ENCODE peak calls at places on chromosomes 2 and 18, in eight cellular contexts. M is astrocyte, T is fibroblast of lung, Z is Peyer's patch, F is cardiac muscle cell, S is right lobe of liver, G is GM12878, Y is stomach. N is an unnamed sample. For H3K4me1, the result is how much of the 10 kb centered on the place peaks cover.

GRCh38 chr18:40283560-40283959 is 1671.5 kb upstream of the PIK3C3 start:
- DNase-seq in M (no peak), T (peak), Z (no peak), F (no peak), S (no peak), G (no peak), Y (no peak), N (no peak)

GRCh38 chr18:75507636-75508035 is 80.1 kb upstream of the SMIM21 start:
- DNase-seq in M (no peak), T (peak), Z (no peak), F (no peak), S (no peak), G (no peak), Y (no peak), N (no peak)

GRCh38 chr2:37389984-37390765 is 45.7 kb downstream of the QPCT start:
- DNase-seq in M (peak), T (peak), Z (peak), F (no peak), S (no peak), G (peak), Y (no peak), N (no peak)

GRCh38 chr18:23529597-23529996 is 26.3 kb downstream of the RMC1 start:
- DNase-seq in M (peak), T (peak), Z (no peak), F (no peak), S (no peak), G (no peak), Y (no peak), N (no peak)

GRCh38 chr2:55231546-55232083 is 478 bp downstream of the CLHC1 start:
- DNase-seq in M (peak), T (peak), Z (no peak), F (no peak), S (no peak), G (no peak), Y (no peak), N (no peak)

GRCh38 chr2:240162032-240162431 is 21.6 kb upstream of the OTOS start:
- DNase-seq in M (no peak), T (no peak), Z (no peak), F (no peak), S (no peak), G (no peak), Y (no peak), N (no peak)

GRCh38 chr2:195505701-195506100 is 151.3 kb upstream of the SLC39A10 start:
- DNase-seq in M (no peak), T (no peak), Z (no peak), F (no peak), S (no peak), G (peak), Y (no peak), N (no peak)

GRCh38 chr2:185738679-185739472 is at the start of gene FSIP2:
- DNase-seq in M (peak), T (peak), Z (no peak), F (peak), S (peak), G (no peak), Y (peak), N (peak)

GRCh38 chr18:48022531-48023330 is 92.3 kb upstream of the SMAD2 start:
- DNase-seq in M (peak), T (peak), Z (no peak), F (peak), S (peak), G (peak), Y (no peak), N (peak)

GRCh38 chr2:170218931-170219330 is 41.0 kb downstream of the MYO3B start:
- DNase-seq in M (no peak), T (no peak), Z (no peak), F (no peak), S (no peak), G (no peak), Y (no peak), N (no peak)

GRCh38 chr18:52160652-52161051 is 179.3 kb upstream of the DCC start:
- DNase-seq in M (peak), T (no peak), Z (no peak), F (peak), S (no peak), G (no peak), Y (no peak), N (no peak)

GRCh38 chr2:25822190-25823117 is 55.8 kb downstream of the ASXL2 start:
- DNase-seq in M (peak), T (no peak), Z (peak), F (no peak), S (peak), G (no peak), Y (peak), N (peak)

GRCh38 chr2:234483568-234484251 is 13.2 kb downstream of the ARL4C start:
- DNase-seq in M (no peak), T (peak), Z (peak), F (no peak), S (no peak), G (peak), Y (no peak), N (no peak)

GRCh38 chr18:32958746-32959145 is 185.9 kb upstream of the KLHL14 start:
- DNase-seq in M (no peak), T (no peak), Z (no peak), F (no peak), S (no peak), G (no peak), Y (no peak), N (no peak)

DNA sequence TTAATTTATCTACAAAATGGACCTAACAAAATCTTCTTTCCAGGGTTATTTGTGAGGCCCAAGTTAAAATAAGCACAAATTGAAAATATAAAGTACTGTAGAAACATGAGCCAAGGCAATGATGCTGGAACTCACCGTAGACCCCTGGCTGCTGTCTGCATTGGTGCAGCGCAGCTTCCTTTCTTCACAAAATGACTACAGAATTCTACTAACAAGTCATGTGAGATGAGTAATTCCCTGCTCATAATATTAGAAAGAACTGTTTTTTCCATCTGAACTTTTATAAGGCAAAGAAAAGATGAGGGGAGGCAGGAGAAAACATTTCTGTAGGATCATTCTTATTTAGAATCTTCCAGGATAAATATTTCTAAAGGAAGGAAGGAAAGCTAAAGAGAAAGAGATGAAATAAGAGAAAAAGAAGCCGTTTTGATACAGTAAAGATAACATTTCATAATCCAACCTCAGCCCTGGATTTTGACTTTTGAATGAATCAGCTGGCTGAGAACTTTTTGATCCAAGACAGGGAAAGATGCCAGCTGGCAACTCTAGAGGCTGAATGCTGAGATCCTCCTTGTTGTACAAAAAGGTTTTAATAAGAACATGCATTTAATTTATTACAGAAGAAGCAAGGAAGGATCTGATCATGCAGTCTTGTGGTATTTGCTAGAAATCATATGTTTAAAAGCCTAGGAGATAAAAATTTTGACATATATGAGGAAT is 183.9 kb upstream of the KLHL14 start:
- DNase-seq in M (peak), T (peak), Z (no peak), F (peak), S (no peak), G (no peak), Y (no peak), N (no peak)
- TF ChIP-seq CTCF in M (peak), T (no peak), Z (no peak), F (peak), S (no peak), G (no peak), Y (no peak), N (no peak)

DNA sequence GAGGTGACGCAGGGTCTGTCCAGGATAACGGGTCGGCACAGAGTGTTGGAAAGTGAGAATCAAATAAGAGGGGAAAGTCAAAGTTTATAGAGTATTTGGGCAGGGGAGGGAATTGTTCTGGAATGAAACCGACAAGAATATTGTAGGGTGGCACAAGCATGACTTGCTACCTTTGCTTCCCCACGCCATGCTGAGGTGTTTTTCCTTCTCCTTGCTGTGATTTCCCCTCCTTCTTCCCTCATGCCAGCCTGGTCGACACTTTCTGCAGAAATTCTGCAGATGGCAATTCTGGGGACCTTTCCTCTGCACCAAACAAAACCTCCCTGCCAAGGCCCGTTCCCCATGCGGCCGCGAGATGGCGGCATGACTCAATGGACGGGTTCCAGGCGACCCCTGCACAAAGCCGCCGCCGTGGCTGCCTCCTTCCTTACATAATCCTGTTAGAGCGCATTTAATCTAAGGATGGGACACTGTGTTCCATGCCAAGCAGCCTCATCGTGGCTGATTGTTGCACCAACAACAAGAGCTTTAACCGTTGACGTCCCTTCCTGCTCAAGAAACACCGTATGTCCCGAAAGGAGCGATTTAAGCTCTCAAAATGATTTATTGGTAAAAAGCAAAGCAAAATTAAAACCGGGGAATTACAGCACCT is at the start of gene MRO:
- DNase-seq in M (peak), T (peak), Z (peak), F (peak), S (peak), G (no peak), Y (peak), N (peak)
- H3K4me3 ChIP-seq in M (peak), T (peak), Z (peak), F (peak), S (peak), G (peak), Y (peak), N (no peak)

GRCh38 chr2:38658613-38659012 is 7.3 kb upstream of the GALM start:
- DNase-seq in M (no peak), T (no peak), Z (no peak), F (no peak), S (no peak), G (no peak), Y (no peak), N (no peak)

GRCh38 chr2:38665854-38666577 is at the start of gene GALM:
- DNase-seq in M (peak), T (peak), Z (peak), F (peak), S (peak), G (no peak), Y (peak), N (peak)

GRCh38 chr2:38656866-38657265 is 9.0 kb upstream of the GALM start:
- DNase-seq in M (no peak), T (no peak), Z (no peak), F (no peak), S (no peak), G (no peak), Y (no peak), N (no peak)

GRCh38 chr2:38660282-38660681 is 5.6 kb upstream of the GALM start:
- DNase-seq in M (no peak), T (no peak), Z (no peak), F (no peak), S (no peak), G (no peak), Y (no peak), N (no peak)

GRCh38 chr2:38661306-38661705 is 4.6 kb upstream of the GALM start:
- DNase-seq in M (no peak), T (peak), Z (no peak), F (no peak), S (no peak), G (no peak), Y (no peak), N (no peak)
- H3K4me1 ChIP-seq in M (under half), T (under half), Z (under half), F (under half), S (under half), G (under half), Y (under half), N (under half)

GRCh38 chr2:96760986-96761832 is 507 bp downstream of the CNNM4 start:
- DNase-seq in M (no peak), T (peak), Z (no peak), F (no peak), S (peak), G (no peak), Y (peak), N (peak)
- TF ChIP-seq CTCF in M (no peak), T (peak), Z (peak), F (peak), S (peak), G (peak), Y (no peak), N (peak)

DNA sequence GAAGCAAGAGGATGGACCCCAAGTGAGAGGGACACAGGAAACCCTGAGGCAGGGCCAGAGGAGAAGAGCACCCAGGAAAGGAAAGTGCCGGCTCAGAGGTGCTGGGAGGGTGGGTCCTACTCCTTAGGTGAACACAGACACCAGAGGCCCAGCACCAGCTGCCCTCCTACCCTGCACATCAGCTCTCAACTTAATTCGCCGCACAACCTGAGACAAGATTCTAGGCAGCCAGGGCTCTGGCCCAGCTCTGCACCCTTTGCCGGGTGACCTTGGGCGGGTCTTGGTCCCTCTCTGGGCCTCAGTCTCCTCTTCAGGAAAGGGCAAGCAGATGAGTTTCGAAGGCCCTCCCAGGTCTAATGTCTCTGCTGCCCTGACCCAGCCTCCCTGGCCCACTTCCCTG is 28.1 kb downstream of the ZFP36L2 start:
- DNase-seq in M (no peak), T (no peak), Z (no peak), F (no peak), S (no peak), G (no peak), Y (no peak), N (no peak)
- H3K4me3 ChIP-seq in M (no peak), T (no peak), Z (no peak), F (no peak), S (no peak), G (no peak), Y (no peak), N (no peak)

GRCh38 chr2:47237375-47238357 is 82.6 kb upstream of the STPG4 start:
- DNase-seq in M (peak), T (peak), Z (no peak), F (no peak), S (no peak), G (no peak), Y (no peak), N (no peak)

GRCh38 chr2:47235127-47235526 is 80.0 kb upstream of the STPG4 start:
- DNase-seq in M (no peak), T (no peak), Z (no peak), F (no peak), S (no peak), G (no peak), Y (no peak), N (no peak)

GRCh38 chr2:47236503-47237215 is 81.6 kb upstream of the STPG4 start:
- DNase-seq in M (no peak), T (no peak), Z (no peak), F (no peak), S (no peak), G (no peak), Y (no peak), N (no peak)

GRCh38 chr2:47241715-47242114 is 86.6 kb upstream of the STPG4 start:
- DNase-seq in M (no peak), T (no peak), Z (no peak), F (no peak), S (no peak), G (no peak), Y (no peak), N (no peak)

DNA sequence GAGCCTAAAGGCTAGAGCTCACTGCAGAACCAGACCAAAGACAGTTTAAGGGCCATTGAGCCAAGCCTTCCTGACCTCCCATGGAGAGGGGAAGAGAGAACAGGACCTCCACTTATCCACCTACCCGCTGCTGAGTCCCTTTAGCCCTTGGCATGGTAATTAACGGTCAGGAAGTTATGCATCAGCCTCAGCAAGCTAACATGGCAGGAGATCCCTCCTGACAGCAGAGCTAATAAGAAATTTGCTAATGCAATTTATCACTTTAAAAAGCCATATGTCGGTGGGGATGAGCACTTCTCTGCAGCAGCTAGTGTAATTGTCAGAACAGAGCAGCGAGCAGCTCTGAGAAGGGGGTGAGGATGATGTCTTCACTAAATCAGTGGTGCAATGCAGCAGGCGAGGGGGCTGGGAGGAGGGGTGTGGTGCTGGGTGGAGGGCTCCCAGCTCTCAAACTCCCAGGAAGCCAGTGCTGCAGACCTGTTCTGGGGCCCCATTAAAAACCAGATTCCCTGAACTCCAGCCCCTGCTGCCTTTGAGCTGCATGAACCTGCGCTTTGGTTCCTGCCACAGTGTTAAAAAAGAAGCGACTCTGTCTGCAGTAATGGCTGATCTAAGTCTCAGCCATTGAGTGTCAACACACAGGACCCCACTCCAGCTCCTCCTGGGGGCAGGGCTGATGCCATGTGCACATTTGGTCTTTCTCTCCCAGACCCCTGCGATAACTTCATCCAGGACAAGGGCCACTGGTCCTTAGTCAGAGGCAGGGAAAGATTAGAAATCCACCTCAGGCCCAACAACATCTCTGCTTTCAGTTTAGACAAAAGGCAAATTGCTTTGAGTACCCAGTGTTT is 84.2 kb upstream of the STPG4 start:
- DNase-seq in M (no peak), T (no peak), Z (no peak), F (no peak), S (no peak), G (no peak), Y (no peak), N (no peak)
- H3K4me1 ChIP-seq in M (under half), T (under half), Z (under half), F (under half), S (under half), G (under half), Y (under half), N (under half)

DNA sequence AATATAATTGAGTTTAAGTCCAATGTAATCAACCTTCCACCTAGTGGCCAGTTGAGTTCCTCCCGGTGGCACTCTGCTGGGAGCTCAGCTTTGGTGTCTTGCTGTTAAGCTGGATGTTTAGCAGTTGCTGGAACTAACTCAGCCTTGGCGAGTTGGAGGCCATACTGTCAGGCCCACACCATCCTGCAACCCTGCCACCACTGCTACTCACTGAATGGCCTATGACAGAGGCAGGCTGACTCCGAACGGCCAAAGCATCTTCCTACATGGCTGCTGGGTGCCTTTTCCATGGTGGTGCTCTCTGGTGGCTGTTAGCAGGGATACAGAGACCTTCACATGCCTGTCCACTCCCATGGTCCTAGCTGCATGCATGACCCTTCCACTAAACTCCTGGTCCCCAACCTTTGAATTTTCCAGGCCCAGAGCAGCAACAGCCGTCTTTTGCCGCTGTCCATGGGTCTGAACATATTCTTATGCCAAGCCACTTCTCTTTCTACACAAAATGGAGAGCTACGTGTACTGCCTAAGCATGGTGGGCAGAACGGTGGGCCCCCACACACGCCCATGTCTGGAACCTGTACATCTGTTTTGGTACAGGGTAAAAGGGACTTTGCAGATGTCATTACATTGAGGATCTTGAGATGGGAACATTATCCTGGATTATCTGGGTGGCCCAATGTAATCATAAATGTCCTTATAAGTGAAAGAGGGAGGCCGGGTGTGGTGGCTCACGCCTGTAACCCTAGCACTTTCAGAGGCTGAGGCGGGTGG is 15.0 kb upstream of the TRAF3IP1 start:
- DNase-seq in M (no peak), T (no peak), Z (no peak), F (no peak), S (no peak), G (no peak), Y (no peak), N (no peak)
- TF ChIP-seq CTCF in M (no peak), T (no peak), Z (peak), F (peak), S (peak), G (peak), Y (no peak), N (no peak)

DNA sequence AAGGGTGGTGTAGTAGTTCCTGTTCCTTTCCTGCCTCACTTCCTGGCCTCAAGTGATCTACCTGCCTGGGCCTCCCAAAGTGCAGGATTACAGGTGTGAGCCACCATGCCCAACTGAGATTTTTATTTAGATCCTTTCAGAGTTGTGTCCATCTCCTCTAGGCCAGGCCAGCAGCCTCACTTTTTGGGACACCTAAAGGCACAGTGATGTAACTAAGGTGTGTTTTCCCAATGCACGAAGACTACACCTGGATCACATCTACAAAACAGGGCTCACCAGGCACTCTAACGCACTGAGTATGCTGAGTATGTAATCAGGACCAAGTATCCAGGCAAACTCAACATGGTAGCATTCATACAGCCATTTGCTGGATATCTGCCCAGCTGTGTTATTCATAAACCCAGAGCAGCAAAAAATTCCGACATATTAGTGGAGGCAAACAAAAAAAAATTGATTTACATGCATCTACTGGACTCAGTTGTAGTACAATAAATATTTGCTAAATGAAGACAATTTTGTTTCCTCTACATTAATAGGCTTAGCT is 33.8 kb downstream of the LPIN2 start:
- DNase-seq in M (peak), T (peak), Z (no peak), F (no peak), S (no peak), G (no peak), Y (no peak), N (no peak)
- H3K4me3 ChIP-seq in M (no peak), T (no peak), Z (peak), F (no peak), S (peak), G (peak), Y (no peak), N (no peak)

N was measured in body of pancreas.